ENCODE peak calls at places on chromosomes 13 and 19, in seven cellular contexts. M is NCI-H2171 treated with DMSO at 0.1 percent for 48 hours; Z is thoracic aorta; K is stimulated activated CD4-positive, alpha-beta T cell treated with anti-CD3 and anti-CD28 coated beads, Interleukin-1b, Interleukin-23, amount 100 ng/mL, for 1 hour; S is aorta; J is caudate nucleus; Q is fibroblast of lung. D is an unnamed sample.

GRCh38 chr13:63024458-63024857 is 1608.8 kb upstream of the PCDH20 start:
- DNase-seq in Q (no peak), S (no peak), Z (no peak), K (no peak), M (no peak), J (no peak), D (no peak)

GRCh38 chr13:33262069-33262487 is 23.5 kb downstream of the STARD13 start:
- DNase-seq in M (no peak), Q (peak; percentile 82), J (no peak), S (no peak), Z (no peak), K (no peak), D (peak; percentile 35)

GRCh38 chr19:51029718-51030117 is 3.3 kb upstream of the KLK11 start:
- DNase-seq in Q (no peak), M (no peak), J (no peak), K (no peak), Z (no peak), S (no peak), D (no peak)

GRCh38 chr13:52412128-52412527 is 6.2 kb upstream of the THSD1 start:
- DNase-seq in Z (no peak), M (no peak), Q (no peak), J (no peak), K (no peak), S (no peak), D (no peak)

GRCh38 chr13:95106562-95106961 is 194.7 kb downstream of the ABCC4 start:
- DNase-seq in M (no peak), K (no peak), Q (no peak), J (no peak), S (no peak), Z (no peak), D (no peak)

GRCh38 chr19:3589949-3590348 is 4.7 kb downstream of the GIPC3 start:
- DNase-seq in S (no peak), M (no peak), Q (no peak), J (no peak), K (no peak), Z (no peak), D (no peak)

GRCh38 chr19:15126511-15126910 is 19.3 kb downstream of the SYDE1 start:
- DNase-seq in M (no peak), Z (no peak), K (no peak), Q (no peak), J (no peak), S (no peak), D (no peak)

GRCh38 chr13:75405976-75406703 is 75.8 kb downstream of the TBC1D4 start:
- DNase-seq in K (no peak), M (peak; percentile 25), J (no peak), S (no peak), Z (no peak), Q (no peak), D (no peak)

GRCh38 chr13:20882206-20882605 is 20.3 kb downstream of the XPO4 start:
- DNase-seq in Q (peak; percentile 15), M (peak; percentile 61), S (no peak), Z (no peak), K (no peak), J (no peak), D (no peak)

GRCh38 chr13:34462843-34463242 is 479.2 kb upstream of the NBEA start:
- DNase-seq in M (no peak), Z (no peak), S (no peak), Q (peak; percentile 87), J (no peak), K (no peak), D (no peak)

GRCh38 chr19:49106648-49107135 is 7.5 kb upstream of the LIN7B start:
- DNase-seq in Z (no peak), S (no peak), K (peak; percentile 49), Q (peak; percentile 36), J (peak; percentile 23), M (peak; percentile 28), D (peak; percentile 75)

GRCh38 chr13:102777716-102778115 is 4.1 kb upstream of the TEX30 start:
- DNase-seq in K (no peak), S (no peak), Q (no peak), Z (no peak), J (no peak), M (no peak), D (no peak)

GRCh38 chr13:39918837-39919236 is 263.4 kb downstream of the COG6 start:
- DNase-seq in K (no peak), J (no peak), Q (no peak), S (no peak), Z (no peak), M (no peak), D (no peak)

GRCh38 chr13:27379694-27380596 is 44.5 kb upstream of the GTF3A start:
- DNase-seq in J (peak; percentile 14), Q (peak; percentile 18), K (peak; percentile 27), S (peak; percentile 56), Z (no peak), M (no peak), D (peak; percentile 53)

GRCh38 chr19:46373573-46374359 is 26.9 kb downstream of the PPP5C start:
- DNase-seq in Q (peak; percentile 72), Z (peak; percentile 57), S (peak; percentile 86), J (peak; percentile 21), M (peak; percentile 96), K (no peak), D (peak; percentile 94)

GRCh38 chr13:42645717-42646116 is 71.8 kb downstream of the TNFSF11 start:
- DNase-seq in K (no peak), Q (no peak), Z (no peak), S (no peak), M (no peak), J (no peak), D (no peak)

GRCh38 chr19:7658219-7658686 is 10.6 kb upstream of the RETN start:
- DNase-seq in Q (no peak), M (peak; percentile 14), Z (no peak), K (no peak), J (no peak), S (no peak), D (no peak)

GRCh38 chr19:29687244-29687896 is 22.1 kb downstream of the PLEKHF1 start:
- DNase-seq in S (peak; percentile 82), K (no peak), M (peak; percentile 43), Z (no peak), J (no peak), Q (peak; percentile 99), D (peak; percentile 39)

GRCh38 chr19:50003810-50004419 is 21.3 kb downstream of the VRK3 start:
- DNase-seq in S (peak; percentile 85), Z (peak; percentile 59), K (no peak), M (no peak), J (no peak), Q (peak; percentile 97), D (no peak)

GRCh38 chr13:32859893-32860292 is 156.3 kb upstream of the KL start:
- DNase-seq in Z (no peak), Q (no peak), K (no peak), S (no peak), M (no peak), J (no peak), D (no peak)

GRCh38 chr19:46745521-46746280 is at the start of gene FKRP:
- DNase-seq in Q (no peak), J (peak; percentile 52), Z (no peak), S (peak; percentile 61), K (no peak), M (no peak), D (peak; percentile 63)

GRCh38 chr19:2962018-2962670 is 15.2 kb upstream of the TLE6 start:
- DNase-seq in K (peak; percentile 16), J (no peak), M (peak; percentile 80), Q (peak; percentile 53), S (no peak), Z (no peak), D (no peak)

GRCh38 chr19:33302175-33302973 is at the start of gene CEBPA:
- DNase-seq in Z (no peak), K (peak; percentile 29), M (peak; percentile 80), S (peak; percentile 89), J (peak; percentile 76), Q (peak; percentile 74), D (peak; percentile 90)

GRCh38 chr13:24159921-24160324 is 597 bp upstream of the SPATA13 start:
- DNase-seq in Z (no peak), K (no peak), S (no peak), Q (peak; percentile 14), J (no peak), M (no peak), D (no peak)

GRCh38 chr19:33227242-33227650 is 1.6 kb upstream of the SLC7A10 start:
- DNase-seq in S (no peak), K (no peak), M (no peak), J (no peak), Q (peak; percentile 53), Z (no peak), D (no peak)

GRCh38 chr13:32309812-32310706 is 5.1 kb downstream of the ZAR1L start:
- DNase-seq in J (no peak), M (no peak), K (no peak), Q (peak; percentile 47), Z (no peak), S (no peak), D (no peak)

GRCh38 chr13:113756441-113757097 is 2.5 kb upstream of the TMEM255B start:
- DNase-seq in M (no peak), Z (no peak), S (no peak), K (no peak), Q (no peak), J (no peak), D (no peak)

GRCh38 chr19:54955356-54955755 is 8.0 kb upstream of the NLRP7 start:
- DNase-seq in K (no peak), Q (peak; percentile 80), M (no peak), Z (no peak), S (no peak), J (no peak), D (no peak)

D was measured in left ventricle myocardium superior.